ENCODE peak calls at places on chromosomes 12 and 14, in four cellular contexts. T is activated CD4-positive, alpha-beta T cell treated with anti-CD3 and anti-CD28 coated beads for 1 hour; Q is CD4-positive, alpha-beta T cell; O is NCI-H2029. W is an unnamed sample.

GRCh38 chr14:26522985-26523384 is 74.8 kb downstream of the NOVA1 start:
- DNase-seq in T (no peak), Q (no peak), O (no peak), W (no peak)

GRCh38 chr14:91374897-91375747 is 42.5 kb downstream of the CCDC88C start:
- DNase-seq in T (no peak), Q (no peak), O (peak; percentile 76), W (no peak)

GRCh38 chr14:93712838-93713724 is 75.2 kb downstream of the PRIMA1 start:
- DNase-seq in T (no peak), Q (no peak), O (no peak), W (no peak)

GRCh38 chr12:132066345-132066685 is 77.8 kb downstream of the DDX51 start:
- DNase-seq in T (no peak), Q (no peak), O (no peak), W (no peak)

GRCh38 chr12:52214421-52214802 is 18.6 kb upstream of the KRT7 start:
- DNase-seq in T (no peak), Q (no peak), O (no peak), W (no peak)

GRCh38 chr12:95830335-95831089 is 28.2 kb upstream of the SNRPF start:
- DNase-seq in T (no peak), Q (no peak), O (no peak), W (no peak)

GRCh38 chr14:64510825-64511679 is 6.5 kb downstream of the ZBTB1 start:
- DNase-seq in T (peak; percentile 35), Q (peak; percentile 48), O (peak; percentile 24), W (peak; percentile 65)

GRCh38 chr12:24664151-24664550 is 284.8 kb downstream of the BCAT1 start:
- DNase-seq in T (no peak), Q (no peak), O (no peak), W (no peak)

GRCh38 chr14:75471059-75471458 is 43.2 kb downstream of the JDP2 start:
- DNase-seq in T (no peak), Q (no peak), O (no peak), W (no peak)

GRCh38 chr12:119176267-119177055 is 2.3 kb upstream of the HSPB8 start:
- DNase-seq in T (no peak), Q (no peak), O (peak; percentile 56), W (no peak)

GRCh38 chr12:68871899-68872298 is 61.1 kb downstream of the CPM start:
- DNase-seq in T (no peak), Q (no peak), O (no peak), W (no peak)

GRCh38 chr12:59425798-59426197 is 170.0 kb upstream of the SLC16A7 start:
- DNase-seq in T (no peak), Q (no peak), O (no peak), W (no peak)

GRCh38 chr12:132559652-132560420 is 50.5 kb downstream of the LRCOL1 start:
- DNase-seq in T (no peak), Q (peak; percentile 13), O (peak; percentile 27), W (no peak)

GRCh38 chr12:127300753-127301152 is 966.2 kb upstream of the TMEM132C start:
- DNase-seq in T (no peak), Q (no peak), O (no peak), W (no peak)

GRCh38 chr14:94046696-94047250 is 20.6 kb downstream of the OTUB2 start:
- DNase-seq in T (no peak), Q (no peak), O (no peak), W (no peak)

GRCh38 chr12:90958995-90959394 is 4.0 kb upstream of the CCER1 start:
- DNase-seq in T (no peak), Q (no peak), O (no peak), W (no peak)

GRCh38 chr14:77475432-77476115 is 17.7 kb downstream of the AHSA1 start:
- DNase-seq in T (no peak), Q (no peak), O (no peak), W (no peak)

GRCh38 chr12:80041071-80041470 is 58.3 kb upstream of the OTOGL start:
- DNase-seq in T (no peak), Q (no peak), O (no peak), W (no peak)

GRCh38 chr12:43038991-43039390 is 449.4 kb upstream of the PRICKLE1 start:
- DNase-seq in T (no peak), Q (no peak), O (no peak), W (no peak)

GRCh38 chr12:30818562-30818961 is 63.8 kb upstream of the CAPRIN2 start:
- DNase-seq in T (no peak), Q (no peak), O (no peak), W (no peak)

GRCh38 chr12:71727958-71728357 is 26.7 kb upstream of the RAB21 start:
- DNase-seq in T (no peak), Q (no peak), O (no peak), W (no peak)

GRCh38 chr14:51828017-51828797 is 32.2 kb upstream of the GNG2 start:
- DNase-seq in T (peak; percentile 54), Q (peak; percentile 55), O (no peak), W (peak; percentile 33)

GRCh38 chr14:100706860-100707259 is 19.8 kb upstream of the DLK1 start:
- DNase-seq in T (no peak), Q (no peak), O (no peak), W (no peak)

GRCh38 chr12:69570000-69570516 is 15.2 kb upstream of the CCT2 start:
- DNase-seq in T (no peak), Q (no peak), O (no peak), W (no peak)